ENCODE peak calls at places on chromosomes 2 and 18, in four cellular contexts. One of them, this sample, is unnamed.

GRCh38 chr2:23545811-23546210 is 160.8 kb downstream of the KLHL29 start:
- DNase-seq in right cardiac atrium: no peak
- DNase-seq in cardiac muscle cell: no peak
- DNase-seq in Karpas-422: no peak
- DNase-seq in this sample: no peak

GRCh38 chr2:141654311-141654710 is 476.5 kb downstream of the LRP1B start:
- DNase-seq in right cardiac atrium: no peak
- DNase-seq in Karpas-422: no peak
- DNase-seq in cardiac muscle cell: no peak
- DNase-seq in this sample: no peak

GRCh38 chr2:241140445-241140840 is 8.8 kb downstream of the PASK start:
- DNase-seq in right cardiac atrium: no peak
- DNase-seq in cardiac muscle cell: no peak
- DNase-seq in Karpas-422: no peak
- DNase-seq in this sample: no peak

GRCh38 chr18:26579941-26580618 is 31.7 kb upstream of the KCTD1 start:
- DNase-seq in cardiac muscle cell: no peak
- DNase-seq in right cardiac atrium: no peak
- DNase-seq in Karpas-422: no peak
- DNase-seq in this sample: no peak

GRCh38 chr2:241567776-241568175 is 9.2 kb downstream of the BOK start:
- DNase-seq in Karpas-422: no peak
- DNase-seq in right cardiac atrium: no peak
- DNase-seq in cardiac muscle cell: no peak
- DNase-seq in this sample: no peak

GRCh38 chr2:239695106-239695727 is 294.4 kb upstream of the HDAC4 start:
- DNase-seq in right cardiac atrium: no peak
- DNase-seq in cardiac muscle cell: no peak
- DNase-seq in Karpas-422: no peak
- DNase-seq in this sample: no peak

GRCh38 chr2:207635468-207636200 is 10.4 kb upstream of the METTL21A start:
- DNase-seq in cardiac muscle cell: peak
- DNase-seq in Karpas-422: no peak
- DNase-seq in right cardiac atrium: no peak
- DNase-seq in this sample: peak

GRCh38 chr2:10078704-10079191 is 1.5 kb downstream of the CYS1 start:
- DNase-seq in right cardiac atrium: no peak
- DNase-seq in Karpas-422: no peak
- DNase-seq in cardiac muscle cell: peak
- DNase-seq in this sample: no peak

GRCh38 chr2:10079192-10079930 is 850 bp downstream of the CYS1 start:
- DNase-seq in right cardiac atrium: peak
- DNase-seq in cardiac muscle cell: peak
- DNase-seq in Karpas-422: peak
- DNase-seq in this sample: peak

GRCh38 chr2:132645176-132645575 is 24.8 kb downstream of the LYPD1 start:
- DNase-seq in Karpas-422: no peak
- DNase-seq in cardiac muscle cell: no peak
- DNase-seq in right cardiac atrium: no peak
- DNase-seq in this sample: no peak

GRCh38 chr2:237978058-237978712 is 11.4 kb downstream of the UBE2F start:
- DNase-seq in right cardiac atrium: peak
- DNase-seq in Karpas-422: no peak
- DNase-seq in cardiac muscle cell: peak
- DNase-seq in this sample: no peak

GRCh38 chr18:23302852-23303527 is 150.1 kb upstream of the RIOK3 start:
- DNase-seq in right cardiac atrium: no peak
- DNase-seq in cardiac muscle cell: peak
- DNase-seq in Karpas-422: no peak
- DNase-seq in this sample: peak

GRCh38 chr2:14907014-14907612 is 274.6 kb downstream of the LRATD1 start:
- DNase-seq in cardiac muscle cell: no peak
- DNase-seq in Karpas-422: peak
- DNase-seq in right cardiac atrium: no peak
- DNase-seq in this sample: no peak

GRCh38 chr2:204982303-204982702 is 437.0 kb downstream of the PARD3B start:
- DNase-seq in cardiac muscle cell: peak
- DNase-seq in right cardiac atrium: no peak
- DNase-seq in Karpas-422: no peak
- DNase-seq in this sample: no peak

GRCh38 chr18:47944972-47945843 is 14.7 kb upstream of the SMAD2 start:
- DNase-seq in Karpas-422: no peak
- DNase-seq in cardiac muscle cell: peak
- DNase-seq in right cardiac atrium: no peak
- DNase-seq in this sample: no peak

GRCh38 chr2:154603682-154604081 is 94.8 kb upstream of the KCNJ3 start:
- DNase-seq in Karpas-422: no peak
- DNase-seq in right cardiac atrium: no peak
- DNase-seq in cardiac muscle cell: no peak
- DNase-seq in this sample: no peak

GRCh38 chr2:235843591-235844395 is 324.4 kb downstream of the GBX2 start:
- DNase-seq in cardiac muscle cell: no peak
- DNase-seq in right cardiac atrium: no peak
- DNase-seq in Karpas-422: no peak
- DNase-seq in this sample: no peak

GRCh38 chr2:85958731-85959130 is 69.9 kb upstream of the ST3GAL5 start:
- DNase-seq in Karpas-422: no peak
- DNase-seq in right cardiac atrium: no peak
- DNase-seq in cardiac muscle cell: no peak
- DNase-seq in this sample: no peak

GRCh38 chr2:96344011-96344410 is 8.4 kb downstream of the NCAPH start:
- DNase-seq in right cardiac atrium: no peak
- DNase-seq in Karpas-422: no peak
- DNase-seq in cardiac muscle cell: peak
- DNase-seq in this sample: peak

GRCh38 chr2:236955675-236956618 is 129.7 kb upstream of the COPS8 start:
- DNase-seq in Karpas-422: no peak
- DNase-seq in right cardiac atrium: no peak
- DNase-seq in cardiac muscle cell: no peak
- DNase-seq in this sample: no peak

GRCh38 chr2:207296265-207296948 is 130.7 kb upstream of the KLF7 start:
- DNase-seq in cardiac muscle cell: no peak
- DNase-seq in Karpas-422: no peak
- DNase-seq in right cardiac atrium: no peak
- DNase-seq in this sample: no peak

GRCh38 chr2:181076666-181077065 is 96.3 kb downstream of the UBE2E3 start:
- DNase-seq in cardiac muscle cell: no peak
- DNase-seq in right cardiac atrium: no peak
- DNase-seq in Karpas-422: no peak
- DNase-seq in this sample: no peak

GRCh38 chr2:149169653-149170052 is 131.2 kb downstream of the LYPD6B start:
- DNase-seq in Karpas-422: no peak
- DNase-seq in cardiac muscle cell: no peak
- DNase-seq in right cardiac atrium: no peak
- DNase-seq in this sample: no peak

GRCh38 chr2:127239395-127239794 is 19.3 kb upstream of the CYP27C1 start:
- DNase-seq in Karpas-422: no peak
- DNase-seq in cardiac muscle cell: no peak
- DNase-seq in right cardiac atrium: no peak
- DNase-seq in this sample: no peak

GRCh38 chr2:70851704-70852103 is 16.1 kb upstream of the CD207 start:
- DNase-seq in right cardiac atrium: no peak
- DNase-seq in cardiac muscle cell: peak
- DNase-seq in Karpas-422: no peak
- DNase-seq in this sample: no peak

GRCh38 chr2:160616149-160616548 is 122.5 kb upstream of the RBMS1 start:
- DNase-seq in Karpas-422: no peak
- DNase-seq in cardiac muscle cell: no peak
- DNase-seq in right cardiac atrium: no peak
- DNase-seq in this sample: no peak

GRCh38 chr2:120204022-120204405 is 19.2 kb downstream of the TMEM185B start:
- DNase-seq in Karpas-422: no peak
- DNase-seq in right cardiac atrium: no peak
- DNase-seq in cardiac muscle cell: no peak
- DNase-seq in this sample: no peak

GRCh38 chr2:41543726-41544125 is 504.1 kb upstream of the PKDCC start:
- DNase-seq in right cardiac atrium: no peak
- DNase-seq in cardiac muscle cell: peak
- DNase-seq in Karpas-422: no peak
- DNase-seq in this sample: no peak

GRCh38 chr2:173590278-173590811 is 235.7 kb downstream of the CDCA7 start:
- DNase-seq in right cardiac atrium: peak
- DNase-seq in Karpas-422: no peak
- DNase-seq in cardiac muscle cell: peak
- DNase-seq in this sample: peak

GRCh38 chr2:113965644-113966043 is 75.8 kb downstream of the ACTR3 start:
- DNase-seq in cardiac muscle cell: peak
- DNase-seq in Karpas-422: peak
- DNase-seq in right cardiac atrium: no peak
- DNase-seq in this sample: peak

GRCh38 chr2:186588940-186589732 is 720 bp upstream of the ITGAV start:
- DNase-seq in right cardiac atrium: no peak
- DNase-seq in Karpas-422: no peak
- DNase-seq in cardiac muscle cell: no peak
- DNase-seq in this sample: no peak

GRCh38 chr2:1617425-1618021 is 126.8 kb downstream of the PXDN start:
- DNase-seq in cardiac muscle cell: no peak
- DNase-seq in Karpas-422: no peak
- DNase-seq in right cardiac atrium: no peak
- DNase-seq in this sample: no peak

GRCh38 chr2:27736031-27736889 is 35.3 kb upstream of the MRPL33 start:
- DNase-seq in cardiac muscle cell: peak
- DNase-seq in right cardiac atrium: peak
- DNase-seq in Karpas-422: no peak
- DNase-seq in this sample: no peak

GRCh38 chr2:134866498-134867099 is 28.2 kb downstream of the ACMSD start:
- DNase-seq in cardiac muscle cell: no peak
- DNase-seq in right cardiac atrium: no peak
- DNase-seq in Karpas-422: no peak
- DNase-seq in this sample: peak

GRCh38 chr2:71154798-71155197 is 24.4 kb downstream of the MPHOSPH10 start:
- DNase-seq in right cardiac atrium: no peak
- DNase-seq in Karpas-422: peak
- DNase-seq in cardiac muscle cell: no peak
- DNase-seq in this sample: no peak

GRCh38 chr2:60581461-60582282 is 28.2 kb upstream of the BCL11A start:
- DNase-seq in cardiac muscle cell: peak
- DNase-seq in Karpas-422: peak
- DNase-seq in right cardiac atrium: peak
- DNase-seq in this sample: peak
- H3K4me3 ChIP-seq in cardiac muscle cell: peak
- H3K4me3 ChIP-seq in Karpas-422: peak
- H3K4me3 ChIP-seq in right cardiac atrium: peak
- H3K4me3 ChIP-seq in this sample: peak

DNA sequence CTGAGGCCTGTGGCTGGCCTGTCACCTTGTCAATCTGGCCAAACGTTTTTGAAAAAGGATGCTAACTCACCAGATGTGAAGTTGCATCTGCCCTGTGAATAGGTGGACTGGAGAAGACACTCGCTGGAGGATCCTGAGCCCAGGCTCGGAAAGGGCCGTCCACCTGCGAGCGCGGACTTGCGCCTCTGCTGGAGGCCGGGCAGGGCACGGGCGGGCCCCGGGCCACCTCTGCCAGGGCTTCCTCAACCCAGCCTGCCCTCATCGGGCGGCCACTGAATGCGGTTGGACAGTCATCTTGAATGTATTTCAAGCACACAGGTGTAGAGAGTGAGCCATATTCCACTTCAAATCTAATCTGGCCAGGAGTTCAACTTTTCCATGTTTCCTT is 83.9 kb downstream of the FAM210A start:
- DNase-seq in Karpas-422: no peak
- DNase-seq in cardiac muscle cell: no peak
- DNase-seq in right cardiac atrium: no peak
- DNase-seq in this sample: no peak
- H3K4me3 ChIP-seq in Karpas-422: no peak
- H3K4me3 ChIP-seq in cardiac muscle cell: no peak
- H3K4me3 ChIP-seq in right cardiac atrium: no peak
- H3K4me3 ChIP-seq in this sample: no peak

GRCh38 chr2:112684415-112684775 is 36.4 kb upstream of the NT5DC4 start:
- DNase-seq in Karpas-422: no peak
- DNase-seq in right cardiac atrium: no peak
- DNase-seq in cardiac muscle cell: no peak
- DNase-seq in this sample: no peak
- H3K4me3 ChIP-seq in Karpas-422: no peak
- H3K4me3 ChIP-seq in right cardiac atrium: no peak
- H3K4me3 ChIP-seq in cardiac muscle cell: no peak
- H3K4me3 ChIP-seq in this sample: no peak

GRCh38 chr18:36129300-36130038 is at the start of the genes ELP2 and SLC39A6:
- DNase-seq in right cardiac atrium: peak
- DNase-seq in Karpas-422: peak
- DNase-seq in cardiac muscle cell: peak
- DNase-seq in this sample: peak
- H3K4me3 ChIP-seq in right cardiac atrium: peak
- H3K4me3 ChIP-seq in Karpas-422: peak
- H3K4me3 ChIP-seq in cardiac muscle cell: peak
- H3K4me3 ChIP-seq in this sample: peak

GRCh38 chr2:101152195-101153076 is 1.3 kb upstream of the TBC1D8 start:
- DNase-seq in right cardiac atrium: peak
- DNase-seq in Karpas-422: peak
- DNase-seq in cardiac muscle cell: peak
- DNase-seq in this sample: no peak

GRCh38 chr2:101149241-101150192 is 1.7 kb downstream of the TBC1D8 start:
- DNase-seq in cardiac muscle cell: no peak
- DNase-seq in Karpas-422: no peak
- DNase-seq in right cardiac atrium: no peak
- DNase-seq in this sample: no peak

GRCh38 chr2:101150306-101151140 is 659 bp downstream of the TBC1D8 start:
- DNase-seq in right cardiac atrium: peak
- DNase-seq in cardiac muscle cell: peak
- DNase-seq in Karpas-422: no peak
- DNase-seq in this sample: no peak

GRCh38 chr2:101151859-101152194 is 645 bp upstream of the TBC1D8 start:
- DNase-seq in cardiac muscle cell: no peak
- DNase-seq in right cardiac atrium: no peak
- DNase-seq in Karpas-422: no peak
- DNase-seq in this sample: no peak

DNA sequence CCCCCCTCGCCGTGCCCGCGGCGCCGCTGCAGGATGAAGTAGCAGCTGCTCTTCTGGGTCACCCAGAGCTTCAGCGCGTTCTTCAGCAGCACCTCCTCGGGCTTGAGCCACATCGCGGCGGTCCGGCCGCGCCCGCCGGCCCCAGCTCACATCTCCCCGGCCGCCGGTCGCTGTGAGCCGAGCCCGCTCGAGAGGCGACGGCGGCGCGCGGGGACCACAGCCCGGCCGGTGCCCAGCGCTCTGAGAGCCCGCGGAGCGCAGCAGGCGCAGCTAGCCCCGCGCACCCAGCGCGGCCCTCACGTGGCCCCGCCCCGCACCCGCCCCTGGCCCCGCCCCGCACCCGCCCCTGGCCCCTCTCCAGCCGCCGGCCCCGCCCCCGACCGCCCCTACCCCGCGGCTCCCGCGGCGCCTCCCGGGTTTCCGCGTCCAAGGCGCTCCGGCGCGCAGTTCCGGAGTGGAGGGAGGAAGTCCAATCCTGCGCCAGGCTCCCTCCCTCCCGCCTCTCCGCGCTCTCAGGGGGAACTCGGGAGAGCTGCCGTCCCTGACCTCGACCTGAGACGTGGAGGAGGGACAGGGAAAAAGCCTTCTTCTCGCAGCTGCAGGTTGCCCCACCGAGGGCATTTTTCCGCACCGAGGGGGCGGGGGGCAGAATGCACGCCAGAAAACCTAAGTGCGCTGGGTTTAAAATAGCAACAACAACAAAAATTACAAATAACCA is at the start of gene TBC1D8:
- DNase-seq in cardiac muscle cell: peak
- DNase-seq in right cardiac atrium: peak
- DNase-seq in Karpas-422: no peak
- DNase-seq in this sample: peak
- H3K4me3 ChIP-seq in cardiac muscle cell: peak
- H3K4me3 ChIP-seq in right cardiac atrium: peak
- H3K4me3 ChIP-seq in Karpas-422: no peak
- H3K4me3 ChIP-seq in this sample: peak

This sample was measured in brain microvascular endothelial cell.